ENCODE peak calls at places on chromosomes 12 and 14, in nine cellular contexts. N is psoas muscle, C is fibroblast of villous mesenchyme, T is AG04449, J is MG63, B is AG10803, Y is tibial artery, R is GM12864, A is mammary epithelial cell. V is an unnamed sample.

GRCh38 chr14:104383088-104383805 is 196.3 kb upstream of the C14orf180 start:
- DNase-seq in A (no peak), C (no peak), R (no peak), B (no peak), T (no peak), Y (peak; percentile 3), N (no peak), J (no peak), V (no peak)

GRCh38 chr14:21921453-21921852 is 247.8 kb upstream of the OR4E1 start:
- DNase-seq in Y (no peak), J (no peak), N (no peak), R (no peak), T (no peak), A (no peak), C (no peak), B (no peak), V (no peak)

GRCh38 chr14:23525611-23526010 is 26.0 kb downstream of the ZFHX2 start:
- DNase-seq in A (no peak), Y (no peak), C (no peak), J (no peak), N (no peak), T (no peak), B (no peak), R (no peak), V (no peak)

GRCh38 chr14:54261283-54261682 is 135.5 kb upstream of the CDKN3 start:
- DNase-seq in C (no peak), Y (no peak), N (no peak), R (no peak), A (no peak), B (no peak), J (no peak), T (no peak), V (no peak)

GRCh38 chr12:102475355-102475754 is 5.0 kb downstream of the IGF1 start:
- DNase-seq in J (no peak), C (no peak), A (no peak), N (no peak), B (no peak), T (no peak), Y (no peak), R (no peak), V (no peak)

GRCh38 chr14:20329355-20329754 is 3.7 kb downstream of the CCNB1IP1 start:
- DNase-seq in J (no peak), T (no peak), A (no peak), B (no peak), N (no peak), Y (no peak), R (no peak), C (no peak), V (no peak)

GRCh38 chr12:116319851-116320621 is 42.5 kb upstream of the MED13L start:
- DNase-seq in T (peak; percentile 84), C (peak; percentile 80), A (peak; percentile 86), B (peak; percentile 97), Y (peak; percentile 86), N (peak; percentile 65), J (peak; percentile 87), R (no peak), V (no peak)

GRCh38 chr14:99793213-99794155 is at the start of gene EML1:
- DNase-seq in R (no peak), N (peak; percentile 87), T (no peak), A (peak; percentile 52), Y (peak; percentile 81), B (peak; percentile 82), C (peak; percentile 79), J (peak; percentile 83), V (no peak)

GRCh38 chr14:81402123-81402495 is 2.0 kb upstream of the STON2 start:
- DNase-seq in N (no peak), A (peak; percentile 52), R (no peak), B (peak; percentile 19), T (no peak), Y (no peak), C (peak; percentile 15), J (no peak), V (no peak)

GRCh38 chr12:6378709-6379427 is 3.5 kb upstream of the SCNN1A start:
- DNase-seq in R (no peak), T (no peak), C (no peak), J (no peak), N (no peak), A (no peak), B (no peak), Y (peak; percentile 20), V (no peak)

GRCh38 chr12:80041071-80041470 is 58.3 kb upstream of the OTOGL start:
- DNase-seq in A (no peak), B (no peak), T (no peak), Y (no peak), C (no peak), N (no peak), J (no peak), R (no peak), V (no peak)

GRCh38 chr12:116454950-116455447 is 104.2 kb upstream of the MAP1LC3B2 start:
- DNase-seq in T (peak; percentile 90), J (peak; percentile 79), C (peak; percentile 93), A (peak; percentile 97), B (peak; percentile 94), R (no peak), N (no peak), Y (no peak), V (peak; percentile 66)

DNA sequence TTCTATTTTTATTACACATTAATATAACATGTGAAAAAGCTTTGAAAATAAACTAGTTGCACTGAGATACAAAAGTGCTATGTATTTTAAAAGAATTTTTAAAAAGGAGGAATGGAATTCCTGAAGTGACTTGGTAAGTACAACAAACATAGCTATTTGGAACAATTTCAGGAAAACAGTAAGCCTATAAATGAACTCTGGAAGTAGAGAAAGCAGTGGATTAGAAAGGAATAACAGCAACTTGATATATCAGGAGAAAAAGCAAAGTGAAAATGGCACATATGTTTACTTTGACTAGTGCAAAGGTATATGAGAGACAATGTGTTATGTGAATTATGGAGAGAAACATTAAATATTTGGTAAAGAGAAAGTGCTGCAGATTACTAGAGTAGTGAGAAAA is 811.7 kb downstream of the C12orf50 start:
- DNase-seq in J (no peak), B (no peak), A (no peak), C (peak; percentile 13), Y (no peak), N (no peak), R (no peak), T (no peak), V (no peak)
- H3K4me3 ChIP-seq in J (no peak overlapping the region), B (no peak overlapping the region), A (no peak overlapping the region), C (no peak overlapping the region), Y (no peak overlapping the region), N (no peak overlapping the region), R (no peak overlapping the region), T (no peak overlapping the region), V (no peak overlapping the region)

DNA sequence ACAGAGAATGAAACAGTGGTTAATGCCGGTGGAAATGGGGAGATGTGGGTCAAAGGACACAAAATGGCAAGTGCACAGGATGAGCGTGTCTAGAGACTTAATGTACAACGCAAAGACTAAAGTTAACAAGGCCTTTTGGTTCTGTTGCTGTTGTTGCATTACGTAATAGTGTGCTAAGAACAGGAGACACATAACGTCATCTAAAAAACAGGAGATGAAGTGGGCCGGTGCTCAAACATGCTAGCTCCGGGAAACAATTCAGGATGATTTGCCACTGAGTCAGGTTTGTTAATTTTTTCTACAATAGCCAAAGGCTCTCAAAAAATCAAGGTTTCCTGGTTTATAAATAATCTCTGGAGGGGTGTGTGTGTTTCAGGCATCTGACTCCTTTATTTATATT is 55.5 kb downstream of the ETV6 start:
- DNase-seq in C (peak; percentile 88), N (no peak), A (peak; percentile 91), B (peak; percentile 90), T (peak; percentile 76), R (no peak), J (peak; percentile 56), Y (no peak), V (peak; percentile 50)
- H3K4me3 ChIP-seq in C (no peak overlapping the region), N (no peak overlapping the region), A (no peak overlapping the region), B (no peak overlapping the region), T (no peak overlapping the region), R (no peak overlapping the region), J (no peak overlapping the region), Y (no peak overlapping the region), V (no peak overlapping the region)

GRCh38 chr12:32893008-32893407 is 3.6 kb downstream of the PKP2 start:
- DNase-seq in N (no peak), A (no peak), Y (no peak), R (no peak), C (no peak), J (no peak), B (no peak), T (no peak), V (no peak)

GRCh38 chr12:32896438-32897275 is at the start of gene PKP2:
- DNase-seq in T (no peak), B (no peak), C (peak; percentile 27), R (no peak), J (peak; percentile 55), A (peak; percentile 98), Y (no peak), N (peak; percentile 26), V (no peak)

GRCh38 chr12:32895688-32896437 is 714 bp downstream of the PKP2 start:
- DNase-seq in N (no peak), A (peak; percentile 27), T (no peak), R (no peak), Y (no peak), J (no peak), C (no peak), B (no peak), V (no peak)

GRCh38 chr12:32893458-32893857 is 3.1 kb downstream of the PKP2 start:
- DNase-seq in B (no peak), N (no peak), A (no peak), C (peak; percentile 35), Y (no peak), T (no peak), J (no peak), R (no peak), V (no peak)

DNA sequence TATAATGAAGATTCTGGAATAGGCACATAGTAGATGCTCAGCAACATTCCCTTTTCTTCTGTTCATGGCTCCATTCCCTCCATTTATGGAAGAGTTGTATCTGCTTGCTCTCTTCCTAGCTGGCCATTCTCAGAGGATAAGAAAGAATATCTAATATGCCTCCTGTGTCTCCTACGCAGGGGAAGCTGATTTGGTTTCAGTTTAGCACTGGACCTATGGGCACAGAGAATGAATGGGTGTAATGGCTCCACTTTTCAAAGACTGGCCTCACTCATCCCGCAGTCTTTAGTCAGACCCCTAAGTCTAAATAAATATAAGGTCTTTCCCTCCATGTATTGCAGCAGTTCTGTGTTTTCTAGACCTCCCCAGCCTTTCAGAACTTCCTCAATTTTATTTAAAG is 2.0 kb downstream of the PKP2 start:
- DNase-seq in R (no peak), Y (no peak), J (no peak), N (no peak), A (no peak), C (peak; percentile 26), B (no peak), T (no peak), V (no peak)
- H3K4me3 ChIP-seq in R (no peak overlapping the region), Y (no peak overlapping the region), J (no peak overlapping the region), N (no peak overlapping the region), A (peak overlapping the region; percentile 66), C (peak overlapping the region; percentile 26), B (no peak overlapping the region), T (no peak overlapping the region), V (peak overlapping the region; percentile 97)

DNA sequence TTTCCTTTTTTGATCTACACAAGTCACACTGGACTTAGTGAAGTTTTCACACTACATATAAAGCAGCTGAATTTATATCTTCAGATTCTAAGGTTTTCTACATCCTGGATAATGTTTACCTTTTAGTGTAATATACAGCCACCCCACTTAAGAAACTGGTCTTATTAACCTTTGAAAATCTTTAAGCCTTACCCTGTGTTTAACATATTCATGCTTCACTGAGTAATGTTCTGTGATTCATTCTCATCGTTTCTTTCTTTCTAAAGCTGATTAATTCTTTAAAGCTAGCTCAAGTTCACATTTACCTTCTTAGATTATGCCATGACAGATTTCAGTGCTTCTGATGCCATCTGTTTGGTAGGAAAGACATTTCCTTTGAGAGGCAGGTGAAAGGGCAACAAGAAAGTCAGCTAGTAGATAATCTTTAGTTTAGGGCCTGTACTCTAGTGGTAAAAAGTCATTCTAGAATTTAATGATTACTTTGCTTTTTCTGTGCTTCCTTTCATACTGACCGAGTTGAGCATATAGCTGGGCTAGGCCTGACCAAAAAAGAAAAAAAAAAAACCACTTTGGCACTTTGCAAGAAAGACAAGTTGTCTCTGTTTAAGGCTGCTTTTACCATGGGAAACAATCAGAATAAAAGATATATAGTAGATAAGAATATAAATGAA is 690.9 kb upstream of the FBXO33 start:
- DNase-seq in C (no peak), Y (no peak), T (no peak), A (no peak), R (no peak), J (no peak), B (no peak), N (no peak), V (no peak)
- H3K4me3 ChIP-seq in C (no peak overlapping the region), Y (no peak overlapping the region), T (no peak overlapping the region), A (no peak overlapping the region), R (no peak overlapping the region), J (no peak overlapping the region), B (no peak overlapping the region), N (no peak overlapping the region), V (no peak overlapping the region)

V was measured in keratinocyte.